ENCODE peak calls at places on chromosomes 4 and X, in nine cellular contexts. Q is AG09319, D is tibial artery, X is lower lobe of right lung, U is heart left ventricle, H is GM12865, T is kidney, A is cardiac fibroblast, Z is tibial nerve. P is an unnamed sample.

GRCh38 chrX:68599256-68600152 is 48.0 kb upstream of the STARD8 start:
- DNase-seq in Q (no peak), D (no peak), X (no peak), U (no peak), H (no peak), T (no peak), A (peak), Z (peak), P (no peak)

GRCh38 chr4:182261651-182262223 is 18.5 kb downstream of the TENM3 start:
- DNase-seq in Q (no peak), D (no peak), X (no peak), U (no peak), H (no peak), T (no peak), A (no peak), Z (no peak), P (no peak)

GRCh38 chr4:150436598-150437370 is 145.2 kb upstream of the MAB21L2 start:
- DNase-seq in Q (no peak), D (no peak), X (no peak), U (no peak), H (no peak), T (no peak), A (no peak), Z (no peak), P (no peak)

GRCh38 chrX:105190252-105190853 is 30.1 kb downstream of the TEX13A start:
- DNase-seq in Q (no peak), D (no peak), X (no peak), U (no peak), H (peak), T (no peak), A (peak), Z (peak), P (peak)

GRCh38 chr4:177128306-177128705 is 181.4 kb upstream of the NEIL3 start:
- DNase-seq in Q (no peak), D (no peak), X (no peak), U (no peak), H (no peak), T (no peak), A (peak), Z (no peak), P (no peak)

GRCh38 chr4:67988986-67989385 is 25.7 kb upstream of the TMPRSS11A start:
- DNase-seq in Q (no peak), D (no peak), X (no peak), U (no peak), H (no peak), T (no peak), A (peak), Z (no peak), P (no peak)

GRCh38 chrX:75273483-75273882 is 402 bp upstream of the UPRT start:
- DNase-seq in Q (no peak), D (no peak), X (no peak), U (no peak), H (no peak), T (no peak), A (peak), Z (peak), P (no peak)

GRCh38 chr4:30721353-30722091 is 1.4 kb downstream of the PCDH7 start:
- DNase-seq in Q (no peak), D (peak), X (no peak), U (peak), H (no peak), T (peak), A (peak), Z (no peak), P (peak)

GRCh38 chr4:77734928-77735327 is 84.2 kb downstream of the CNOT6L start:
- DNase-seq in Q (peak), D (no peak), X (no peak), U (no peak), H (peak), T (no peak), A (peak), Z (no peak), P (peak)

GRCh38 chr4:70722199-70722791 is 531 bp downstream of the RUFY3 start:
- DNase-seq in Q (no peak), D (no peak), X (no peak), U (no peak), H (no peak), T (no peak), A (peak), Z (no peak), P (no peak)

GRCh38 chrX:13791559-13791958 is 25.3 kb downstream of the GPM6B start:
- DNase-seq in Q (no peak), D (no peak), X (no peak), U (no peak), H (no peak), T (no peak), A (no peak), Z (no peak), P (no peak)

GRCh38 chrX:106484233-106484632 is 127.5 kb upstream of the RADX start:
- DNase-seq in Q (no peak), D (no peak), X (no peak), U (no peak), H (peak), T (no peak), A (no peak), Z (no peak), P (peak)

GRCh38 chr4:36256398-36256828 is 12.1 kb upstream of the ARAP2 start:
- DNase-seq in Q (no peak), D (no peak), X (no peak), U (no peak), H (peak), T (no peak), A (no peak), Z (no peak), P (peak)

GRCh38 chrX:24282381-24283121 is 31.3 kb downstream of the SUPT20HL2 start:
- DNase-seq in Q (peak), D (no peak), X (no peak), U (no peak), H (peak), T (no peak), A (peak), Z (no peak), P (no peak)

GRCh38 chrX:47169726-47170515 is 23.7 kb upstream of the UBA1 start:
- DNase-seq in Q (no peak), D (no peak), X (no peak), U (peak), H (no peak), T (peak), A (peak), Z (no peak), P (no peak)

DNA sequence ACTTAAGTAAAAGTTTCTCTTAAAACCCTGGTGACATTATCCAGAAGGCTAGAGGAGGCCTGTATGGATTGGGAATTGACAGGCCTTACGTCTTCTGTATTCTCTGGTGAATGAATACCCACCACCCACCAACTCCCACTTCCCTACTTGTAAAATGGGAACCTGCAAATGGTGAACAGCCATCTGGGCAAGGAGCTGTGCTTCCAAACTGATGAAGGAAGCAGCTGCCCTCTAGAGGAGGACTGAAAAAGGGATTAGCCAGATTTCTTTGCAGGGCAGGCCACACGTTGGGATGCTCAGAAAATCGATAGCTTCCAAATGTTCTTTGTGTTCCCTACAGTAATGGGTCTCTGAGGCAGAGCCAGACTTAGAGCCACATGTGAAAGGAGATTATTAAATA is 39.3 kb upstream of the LPAR4 start:
- DNase-seq in Q (no peak), D (no peak), X (no peak), U (no peak), H (peak), T (no peak), A (peak), Z (no peak), P (peak)
- TF ChIP-seq CTCF in Q (peak), D (no peak), X (peak), U (peak), H (peak), T (peak), A (peak), Z (no peak), P (peak)

GRCh38 chrX:2707334-2707760 is 16.3 kb downstream of the CD99 start:
- DNase-seq in Q (peak), D (peak), X (no peak), U (peak), H (peak), T (peak), A (peak), Z (peak), P (peak)
- TF ChIP-seq CTCF in Q (no peak), D (no peak), X (no peak), U (no peak), H (no peak), T (no peak), A (no peak), Z (no peak), P (no peak)

GRCh38 chrX:134999469-134999868 is 8.7 kb downstream of the SMIM10 start:
- DNase-seq in Q (no peak), D (no peak), X (no peak), U (no peak), H (peak), T (no peak), A (peak), Z (no peak), P (peak)
- TF ChIP-seq CTCF in Q (peak), D (peak), X (peak), U (peak), H (peak), T (peak), A (peak), Z (peak), P (peak)

GRCh38 chr4:80594696-80595095 is 259.2 kb downstream of the CFAP299 start:
- DNase-seq in Q (no peak), D (no peak), X (no peak), U (no peak), H (no peak), T (no peak), A (no peak), Z (no peak), P (no peak)
- TF ChIP-seq CTCF in Q (no peak), D (no peak), X (no peak), U (no peak), H (no peak), T (no peak), A (no peak), Z (no peak), P (no peak)

DNA sequence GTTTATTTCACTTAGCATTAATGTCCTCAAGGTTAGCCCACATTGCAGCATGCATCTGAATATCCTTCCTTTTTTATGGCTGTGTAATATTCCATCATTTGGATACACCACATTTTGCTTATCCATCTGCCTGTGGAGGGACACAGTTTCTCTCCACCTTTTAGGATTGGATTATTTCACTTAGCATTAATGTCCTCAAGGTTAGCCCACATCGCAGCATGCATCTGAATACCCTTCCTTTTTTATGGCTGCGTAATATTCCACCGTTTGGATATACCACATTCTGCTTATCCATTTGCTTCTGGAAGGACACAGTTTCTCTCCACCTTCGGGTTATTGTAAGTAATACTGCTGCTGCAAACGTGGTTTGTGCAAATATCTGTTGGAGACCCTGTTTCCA is 110.0 kb downstream of the DHRSX start:
- DNase-seq in Q (no peak), D (no peak), X (no peak), U (no peak), H (no peak), T (no peak), A (no peak), Z (no peak), P (no peak)
- TF ChIP-seq CTCF in Q (no peak), D (no peak), X (no peak), U (no peak), H (no peak), T (no peak), A (no peak), Z (no peak), P (no peak)

GRCh38 chr4:26325191-26325590 is 4.4 kb downstream of the RBPJ start:
- DNase-seq in Q (no peak), D (no peak), X (no peak), U (no peak), H (peak), T (no peak), A (peak), Z (no peak), P (no peak)
- TF ChIP-seq CTCF in Q (peak), D (no peak), X (peak), U (no peak), H (peak), T (no peak), A (peak), Z (no peak), P (peak)

GRCh38 chr4:124483043-124483906 is 229.3 kb downstream of the ANKRD50 start:
- DNase-seq in Q (no peak), D (no peak), X (no peak), U (no peak), H (no peak), T (no peak), A (peak), Z (no peak), P (no peak)

GRCh38 chr4:124481123-124481522 is 231.4 kb downstream of the ANKRD50 start:
- DNase-seq in Q (no peak), D (no peak), X (no peak), U (no peak), H (no peak), T (no peak), A (no peak), Z (no peak), P (no peak)

GRCh38 chr4:124484008-124484407 is 228.5 kb downstream of the ANKRD50 start:
- DNase-seq in Q (no peak), D (no peak), X (no peak), U (no peak), H (no peak), T (no peak), A (no peak), Z (no peak), P (no peak)

GRCh38 chr4:124484940-124485339 is 227.6 kb downstream of the ANKRD50 start:
- DNase-seq in Q (no peak), D (no peak), X (no peak), U (no peak), H (no peak), T (no peak), A (no peak), Z (no peak), P (no peak)

GRCh38 chr4:124486423-124486822 is 226.1 kb downstream of the ANKRD50 start:
- DNase-seq in Q (no peak), D (no peak), X (no peak), U (no peak), H (no peak), T (no peak), A (no peak), Z (no peak), P (no peak)
- TF ChIP-seq CTCF in Q (no peak), D (no peak), X (no peak), U (no peak), H (no peak), T (no peak), A (no peak), Z (no peak), P (no peak)

GRCh38 chr4:154416183-154416543 is 75.4 kb downstream of the DCHS2 start:
- DNase-seq in Q (no peak), D (no peak), X (no peak), U (peak), H (peak), T (no peak), A (peak), Z (no peak), P (no peak)
- TF ChIP-seq CTCF in Q (no peak), D (no peak), X (no peak), U (no peak), H (no peak), T (no peak), A (no peak), Z (no peak), P (peak)

GRCh38 chrX:50905334-50905733 is 5.2 kb upstream of the BMP15 start:
- DNase-seq in Q (no peak), D (no peak), X (no peak), U (no peak), H (peak), T (no peak), A (no peak), Z (no peak), P (no peak)

DNA sequence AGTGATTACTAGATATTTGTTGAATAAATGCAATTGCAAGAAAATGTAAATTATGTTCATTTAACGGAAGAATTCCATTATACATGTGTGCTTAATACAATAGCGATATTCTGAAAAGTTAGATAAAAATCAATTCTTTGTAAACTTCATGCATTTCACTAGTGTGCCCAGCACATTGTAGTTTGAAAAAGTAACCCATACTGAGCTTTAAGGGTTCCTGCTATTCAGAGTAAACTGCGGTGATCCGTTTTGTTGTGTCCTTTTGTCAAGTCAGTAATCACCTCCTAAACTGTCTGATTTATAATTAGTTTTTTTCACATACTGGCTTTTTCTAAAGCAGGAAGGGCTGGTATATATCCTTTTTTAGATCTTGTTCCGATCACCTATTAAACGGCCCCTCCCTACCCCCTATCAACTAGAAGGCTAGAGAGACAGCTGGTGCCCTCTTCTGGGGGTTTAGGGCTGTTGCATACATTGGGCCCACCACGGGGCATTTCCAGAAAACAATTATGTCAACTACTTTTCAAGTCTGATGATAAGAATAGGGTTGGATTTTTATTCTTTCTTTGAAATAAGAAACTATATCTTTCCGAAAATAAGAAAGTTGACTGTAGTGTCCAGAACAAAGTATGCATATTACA is 7.0 kb upstream of the BMP15 start:
- DNase-seq in Q (no peak), D (no peak), X (no peak), U (no peak), H (peak), T (no peak), A (peak), Z (no peak), P (peak)
- TF ChIP-seq CTCF in Q (peak), D (peak), X (peak), U (peak), H (peak), T (peak), A (peak), Z (peak), P (peak)

P was measured in GM13977.